ENCODE peak calls at places on chromosomes 6 and 20, in seven cellular contexts. One of them, this sample, is unnamed.

GRCh38 chr20:50904067-50904570 is 27.1 kb downstream of the ADNP start:
- DNase-seq in cardiac muscle cell: no peak
- DNase-seq in GM10248: no peak
- DNase-seq in ovary: no peak
- DNase-seq in fibroblast of mammary gland: no peak
- DNase-seq in activated B cell treated with CpG ODN at 0.5 μM for 24 hours: no peak
- DNase-seq in HFFc6: no peak
- DNase-seq in this sample: no peak

GRCh38 chr6:16799279-16800193 is 38.3 kb upstream of the ATXN1 start:
- DNase-seq in ovary: no peak
- DNase-seq in cardiac muscle cell: no peak
- DNase-seq in fibroblast of mammary gland: peak; percentile 45
- DNase-seq in GM10248: no peak
- DNase-seq in HFFc6: no peak
- DNase-seq in activated B cell treated with CpG ODN at 0.5 μM for 24 hours: no peak
- DNase-seq in this sample: no peak

GRCh38 chr6:38495511-38495910 is 144.2 kb downstream of the BTBD9 start:
- DNase-seq in cardiac muscle cell: no peak
- DNase-seq in GM10248: no peak
- DNase-seq in ovary: no peak
- DNase-seq in fibroblast of mammary gland: no peak
- DNase-seq in activated B cell treated with CpG ODN at 0.5 μM for 24 hours: no peak
- DNase-seq in HFFc6: no peak
- DNase-seq in this sample: no peak

GRCh38 chr6:84193140-84193708 is 34.2 kb downstream of the CEP162 start:
- DNase-seq in ovary: no peak
- DNase-seq in HFFc6: peak; percentile 89
- DNase-seq in cardiac muscle cell: no peak
- DNase-seq in activated B cell treated with CpG ODN at 0.5 μM for 24 hours: no peak
- DNase-seq in fibroblast of mammary gland: peak; percentile 83
- DNase-seq in GM10248: no peak
- DNase-seq in this sample: no peak

GRCh38 chr20:63054695-63055240 is 48.0 kb upstream of the BHLHE23 start:
- DNase-seq in HFFc6: no peak
- DNase-seq in activated B cell treated with CpG ODN at 0.5 μM for 24 hours: no peak
- DNase-seq in ovary: no peak
- DNase-seq in GM10248: no peak
- DNase-seq in cardiac muscle cell: no peak
- DNase-seq in fibroblast of mammary gland: no peak
- DNase-seq in this sample: no peak

GRCh38 chr6:41066867-41067304 is 5.3 kb downstream of the OARD1 start:
- DNase-seq in GM10248: peak; percentile 30
- DNase-seq in activated B cell treated with CpG ODN at 0.5 μM for 24 hours: no peak
- DNase-seq in fibroblast of mammary gland: peak; percentile 84
- DNase-seq in cardiac muscle cell: peak; percentile 81
- DNase-seq in HFFc6: peak; percentile 73
- DNase-seq in ovary: peak; percentile 73
- DNase-seq in this sample: peak; percentile 64

GRCh38 chr6:73514746-73515110 is 6.1 kb downstream of the EEF1A1 start:
- DNase-seq in cardiac muscle cell: no peak
- DNase-seq in HFFc6: no peak
- DNase-seq in activated B cell treated with CpG ODN at 0.5 μM for 24 hours: no peak
- DNase-seq in fibroblast of mammary gland: no peak
- DNase-seq in GM10248: no peak
- DNase-seq in ovary: no peak
- DNase-seq in this sample: no peak

GRCh38 chr6:166448432-166448831 is 65.7 kb upstream of the MPC1 start:
- DNase-seq in activated B cell treated with CpG ODN at 0.5 μM for 24 hours: no peak
- DNase-seq in HFFc6: no peak
- DNase-seq in ovary: no peak
- DNase-seq in cardiac muscle cell: no peak
- DNase-seq in fibroblast of mammary gland: no peak
- DNase-seq in GM10248: no peak
- DNase-seq in this sample: no peak

GRCh38 chr6:116446399-116446798 is 14.8 kb upstream of the CALHM6 start:
- DNase-seq in cardiac muscle cell: no peak
- DNase-seq in fibroblast of mammary gland: peak; percentile 53
- DNase-seq in GM10248: no peak
- DNase-seq in activated B cell treated with CpG ODN at 0.5 μM for 24 hours: no peak
- DNase-seq in HFFc6: peak; percentile 52
- DNase-seq in ovary: no peak
- DNase-seq in this sample: no peak

GRCh38 chr6:4459032-4459431 is 317.2 kb upstream of the CDYL start:
- DNase-seq in GM10248: no peak
- DNase-seq in fibroblast of mammary gland: peak; percentile 89
- DNase-seq in ovary: no peak
- DNase-seq in HFFc6: peak; percentile 55
- DNase-seq in cardiac muscle cell: no peak
- DNase-seq in activated B cell treated with CpG ODN at 0.5 μM for 24 hours: no peak
- DNase-seq in this sample: peak; percentile 17

GRCh38 chr20:4272225-4272624 is 256.9 kb upstream of the RNF24 start:
- DNase-seq in activated B cell treated with CpG ODN at 0.5 μM for 24 hours: no peak
- DNase-seq in HFFc6: no peak
- DNase-seq in ovary: no peak
- DNase-seq in cardiac muscle cell: no peak
- DNase-seq in GM10248: no peak
- DNase-seq in fibroblast of mammary gland: peak; percentile 52
- DNase-seq in this sample: no peak

GRCh38 chr6:135128268-135128914 is 52.7 kb upstream of the MYB start:
- DNase-seq in activated B cell treated with CpG ODN at 0.5 μM for 24 hours: no peak
- DNase-seq in HFFc6: no peak
- DNase-seq in fibroblast of mammary gland: no peak
- DNase-seq in cardiac muscle cell: no peak
- DNase-seq in GM10248: peak; percentile 66
- DNase-seq in ovary: no peak
- DNase-seq in this sample: no peak

GRCh38 chr20:61963149-61963548 is 102.5 kb downstream of the TAF4 start:
- DNase-seq in fibroblast of mammary gland: no peak
- DNase-seq in GM10248: no peak
- DNase-seq in ovary: no peak
- DNase-seq in cardiac muscle cell: no peak
- DNase-seq in HFFc6: no peak
- DNase-seq in activated B cell treated with CpG ODN at 0.5 μM for 24 hours: no peak
- DNase-seq in this sample: no peak

GRCh38 chr6:104885518-104886043 is 25.9 kb upstream of the HACE1 start:
- DNase-seq in ovary: no peak
- DNase-seq in GM10248: no peak
- DNase-seq in activated B cell treated with CpG ODN at 0.5 μM for 24 hours: no peak
- DNase-seq in HFFc6: no peak
- DNase-seq in cardiac muscle cell: no peak
- DNase-seq in fibroblast of mammary gland: no peak
- DNase-seq in this sample: no peak

GRCh38 chr6:110013396-110013795 is 35.3 kb downstream of the GPR6 start:
- DNase-seq in fibroblast of mammary gland: no peak
- DNase-seq in activated B cell treated with CpG ODN at 0.5 μM for 24 hours: no peak
- DNase-seq in HFFc6: no peak
- DNase-seq in GM10248: no peak
- DNase-seq in ovary: no peak
- DNase-seq in cardiac muscle cell: no peak
- DNase-seq in this sample: no peak

GRCh38 chr6:144104898-144105487 is 9.6 kb upstream of the SF3B5 start:
- DNase-seq in activated B cell treated with CpG ODN at 0.5 μM for 24 hours: no peak
- DNase-seq in cardiac muscle cell: peak; percentile 84
- DNase-seq in fibroblast of mammary gland: peak; percentile 82
- DNase-seq in HFFc6: peak; percentile 74
- DNase-seq in GM10248: peak; percentile 70
- DNase-seq in ovary: no peak
- DNase-seq in this sample: peak; percentile 49

GRCh38 chr6:26284537-26285142 is 80.4 kb upstream of the BTN3A2 start:
- DNase-seq in HFFc6: no peak
- DNase-seq in GM10248: no peak
- DNase-seq in ovary: peak; percentile 35
- DNase-seq in cardiac muscle cell: peak; percentile 66
- DNase-seq in fibroblast of mammary gland: peak; percentile 71
- DNase-seq in activated B cell treated with CpG ODN at 0.5 μM for 24 hours: peak; percentile 34
- DNase-seq in this sample: peak; percentile 36

GRCh38 chr6:144265390-144265789 is 19.7 kb upstream of the UTRN start:
- DNase-seq in activated B cell treated with CpG ODN at 0.5 μM for 24 hours: no peak
- DNase-seq in HFFc6: peak; percentile 59
- DNase-seq in fibroblast of mammary gland: peak; percentile 47
- DNase-seq in cardiac muscle cell: peak; percentile 57
- DNase-seq in GM10248: peak; percentile 70
- DNase-seq in ovary: no peak
- DNase-seq in this sample: peak; percentile 21

DNA sequence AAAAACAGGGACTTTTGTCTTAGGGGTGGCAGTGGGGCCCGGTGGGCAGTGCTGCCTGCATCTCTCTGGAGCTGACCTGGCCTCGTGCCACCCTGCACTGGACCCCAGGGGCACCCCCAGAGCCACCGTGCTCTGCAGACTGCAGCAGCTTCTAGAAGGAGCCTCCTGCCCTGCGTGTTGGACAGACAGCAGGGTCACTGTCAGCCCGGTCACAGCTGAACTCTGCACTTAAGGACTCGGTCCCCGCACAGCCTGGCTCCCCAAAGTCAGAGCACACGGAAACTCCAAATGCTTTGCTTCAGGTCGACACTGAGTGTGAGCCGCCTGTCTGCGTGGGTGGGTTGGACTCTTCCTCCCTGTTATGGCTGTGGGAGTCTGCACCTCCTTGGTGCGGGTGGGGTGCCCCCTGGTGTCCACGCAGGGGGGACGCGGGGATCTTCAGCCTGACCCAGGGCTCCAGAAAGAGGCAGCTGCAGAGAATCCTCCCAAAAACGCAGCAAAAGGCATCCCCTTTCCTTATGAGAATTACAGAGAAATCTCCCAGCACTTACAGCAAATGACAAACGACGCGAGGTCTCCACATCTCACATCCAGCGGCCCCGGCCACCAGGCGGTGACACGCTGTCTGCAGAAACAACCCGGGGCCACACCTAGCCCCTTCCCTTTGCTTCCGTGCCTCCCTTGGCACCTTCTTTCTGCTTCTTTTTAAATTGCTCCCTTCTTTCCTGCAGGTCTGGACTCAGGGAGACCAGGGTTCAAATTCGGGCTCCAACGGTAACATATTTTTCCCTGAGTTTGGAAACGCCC is 36.3 kb upstream of the DACT2 start:
- DNase-seq in fibroblast of mammary gland: peak; percentile 12
- DNase-seq in HFFc6: no peak
- DNase-seq in GM10248: no peak
- DNase-seq in activated B cell treated with CpG ODN at 0.5 μM for 24 hours: no peak
- DNase-seq in ovary: peak; percentile 50
- DNase-seq in cardiac muscle cell: peak; percentile 67
- DNase-seq in this sample: peak; percentile 79
- TF ChIP-seq CTCF in fibroblast of mammary gland: peak; percentile 39
- TF ChIP-seq CTCF in HFFc6: peak; percentile 47
- TF ChIP-seq CTCF in GM10248: no peak
- TF ChIP-seq CTCF in activated B cell treated with CpG ODN at 0.5 μM for 24 hours: no peak
- TF ChIP-seq CTCF in ovary: no peak
- TF ChIP-seq CTCF in cardiac muscle cell: peak; percentile 90
- TF ChIP-seq CTCF in this sample: peak; percentile 72

GRCh38 chr6:125968493-125968892 is 11.9 kb downstream of the HINT3 start:
- DNase-seq in activated B cell treated with CpG ODN at 0.5 μM for 24 hours: no peak
- DNase-seq in cardiac muscle cell: no peak
- DNase-seq in HFFc6: no peak
- DNase-seq in ovary: no peak
- DNase-seq in GM10248: no peak
- DNase-seq in fibroblast of mammary gland: no peak
- DNase-seq in this sample: no peak

GRCh38 chr6:125970760-125971159 is 14.2 kb downstream of the HINT3 start:
- DNase-seq in ovary: no peak
- DNase-seq in fibroblast of mammary gland: no peak
- DNase-seq in GM10248: no peak
- DNase-seq in cardiac muscle cell: no peak
- DNase-seq in activated B cell treated with CpG ODN at 0.5 μM for 24 hours: no peak
- DNase-seq in HFFc6: no peak
- DNase-seq in this sample: no peak

GRCh38 chr6:125979101-125979500 is 7.2 kb upstream of the TRMT11 start:
- DNase-seq in HFFc6: no peak
- DNase-seq in fibroblast of mammary gland: no peak
- DNase-seq in activated B cell treated with CpG ODN at 0.5 μM for 24 hours: no peak
- DNase-seq in ovary: no peak
- DNase-seq in GM10248: no peak
- DNase-seq in cardiac muscle cell: no peak
- DNase-seq in this sample: no peak

DNA sequence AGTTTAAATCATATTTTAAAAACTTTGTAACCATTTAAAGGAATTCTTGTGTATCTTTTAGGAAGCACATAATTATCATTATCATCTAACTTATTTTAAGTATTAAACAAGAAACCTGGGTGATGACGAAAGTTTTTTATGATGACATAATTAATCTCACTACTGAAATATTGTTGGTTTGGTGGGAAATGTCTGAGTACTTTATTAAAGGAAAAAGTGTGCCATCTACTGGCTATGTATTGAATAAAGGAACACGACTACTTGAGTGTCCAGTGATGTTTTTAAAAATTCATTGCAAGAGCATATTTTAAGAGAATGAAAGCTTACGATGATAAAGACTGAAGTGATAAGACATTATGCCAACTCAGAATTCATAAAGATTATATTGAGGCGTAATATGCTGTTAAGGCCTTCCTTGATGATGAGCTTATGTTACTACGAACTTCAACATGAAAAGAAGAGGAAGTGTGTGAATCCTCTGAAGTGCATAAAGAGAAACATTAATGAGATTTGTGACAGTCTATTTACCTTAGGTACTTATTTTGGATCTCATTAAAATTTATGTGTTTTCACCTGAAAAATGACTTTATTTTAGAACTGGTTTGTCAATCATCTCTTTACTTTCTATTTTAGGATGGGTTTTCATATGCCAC is 12.0 kb upstream of the TRMT11 start:
- DNase-seq in cardiac muscle cell: peak; percentile 57
- DNase-seq in activated B cell treated with CpG ODN at 0.5 μM for 24 hours: no peak
- DNase-seq in ovary: no peak
- DNase-seq in fibroblast of mammary gland: peak; percentile 74
- DNase-seq in GM10248: peak; percentile 46
- DNase-seq in HFFc6: peak; percentile 59
- DNase-seq in this sample: no peak
- TF ChIP-seq CTCF in cardiac muscle cell: peak; percentile 55
- TF ChIP-seq CTCF in activated B cell treated with CpG ODN at 0.5 μM for 24 hours: no peak
- TF ChIP-seq CTCF in ovary: peak; percentile 25
- TF ChIP-seq CTCF in fibroblast of mammary gland: peak; percentile 48
- TF ChIP-seq CTCF in GM10248: peak; percentile 50
- TF ChIP-seq CTCF in HFFc6: peak; percentile 84
- TF ChIP-seq CTCF in this sample: peak; percentile 60

GRCh38 chr20:10652660-10653191 is 21.1 kb downstream of the JAG1 start:
- DNase-seq in activated B cell treated with CpG ODN at 0.5 μM for 24 hours: no peak
- DNase-seq in cardiac muscle cell: peak; percentile 63
- DNase-seq in fibroblast of mammary gland: no peak
- DNase-seq in HFFc6: no peak
- DNase-seq in GM10248: no peak
- DNase-seq in ovary: no peak
- DNase-seq in this sample: no peak
- TF ChIP-seq CTCF in activated B cell treated with CpG ODN at 0.5 μM for 24 hours: no peak
- TF ChIP-seq CTCF in cardiac muscle cell: no peak
- TF ChIP-seq CTCF in fibroblast of mammary gland: no peak
- TF ChIP-seq CTCF in HFFc6: no peak
- TF ChIP-seq CTCF in GM10248: no peak
- TF ChIP-seq CTCF in ovary: no peak
- TF ChIP-seq CTCF in this sample: no peak

GRCh38 chr6:127515234-127515793 is 3.8 kb downstream of the MTCL3 start:
- DNase-seq in ovary: no peak
- DNase-seq in fibroblast of mammary gland: peak; percentile 28
- DNase-seq in HFFc6: peak; percentile 16
- DNase-seq in activated B cell treated with CpG ODN at 0.5 μM for 24 hours: no peak
- DNase-seq in GM10248: peak; percentile 29
- DNase-seq in cardiac muscle cell: peak; percentile 64
- DNase-seq in this sample: peak; percentile 51
- TF ChIP-seq CTCF in ovary: no peak
- TF ChIP-seq CTCF in fibroblast of mammary gland: no peak
- TF ChIP-seq CTCF in HFFc6: peak; percentile 53
- TF ChIP-seq CTCF in activated B cell treated with CpG ODN at 0.5 μM for 24 hours: no peak
- TF ChIP-seq CTCF in GM10248: no peak
- TF ChIP-seq CTCF in cardiac muscle cell: peak; percentile 19
- TF ChIP-seq CTCF in this sample: no peak

GRCh38 chr20:53382263-53382844 is 211.3 kb downstream of the ZNF217 start:
- DNase-seq in HFFc6: no peak
- DNase-seq in cardiac muscle cell: no peak
- DNase-seq in GM10248: no peak
- DNase-seq in fibroblast of mammary gland: no peak
- DNase-seq in activated B cell treated with CpG ODN at 0.5 μM for 24 hours: no peak
- DNase-seq in ovary: no peak
- DNase-seq in this sample: no peak
- TF ChIP-seq CTCF in HFFc6: no peak
- TF ChIP-seq CTCF in cardiac muscle cell: no peak
- TF ChIP-seq CTCF in GM10248: no peak
- TF ChIP-seq CTCF in fibroblast of mammary gland: no peak
- TF ChIP-seq CTCF in activated B cell treated with CpG ODN at 0.5 μM for 24 hours: no peak
- TF ChIP-seq CTCF in ovary: no peak
- TF ChIP-seq CTCF in this sample: no peak